ENCODE peak calls at places on chromosome 1, in five cellular contexts. S is BE2C, B is astrocyte of the spinal cord, D is IMR-90, V is lower lobe of right lung. Z is an unnamed sample.
A peak's percentile ranks its signal among the peaks of the same experiment; 100 is the strongest.

GRCh38 chr1:101964708-101965107 is 32.0 kb downstream of the OLFM3 start:
- DNase-seq in V (no peak), B (no peak), D (no peak), S (no peak), Z (no peak)

GRCh38 chr1:99748419-99748818 is 18.0 kb downstream of the FRRS1 start:
- DNase-seq in S (no peak), B (no peak), V (no peak), D (peak; percentile 32), Z (peak; percentile 36)

GRCh38 chr1:111334169-111334568 is 43.5 kb downstream of the CHIA start:
- DNase-seq in S (peak; percentile 15), B (peak; percentile 24), D (peak; percentile 49), V (no peak), Z (peak; percentile 69)

GRCh38 chr1:100786870-100787269 is 67.3 kb downstream of the VCAM1 start:
- DNase-seq in D (no peak), B (no peak), S (no peak), V (no peak), Z (no peak)

GRCh38 chr1:180594723-180595122 is 36.0 kb downstream of the OVAAL start:
- DNase-seq in V (no peak), B (no peak), D (no peak), S (peak; percentile 60), Z (peak; percentile 70)

GRCh38 chr1:215704089-215704860 is 137.2 kb downstream of the KCTD3 start:
- DNase-seq in D (peak; percentile 66), S (no peak), B (no peak), V (no peak), Z (peak; percentile 67)

GRCh38 chr1:21027805-21028204 is 148.9 kb downstream of the EIF4G3 start:
- DNase-seq in D (peak; percentile 37), S (no peak), B (no peak), V (no peak), Z (peak; percentile 10)

GRCh38 chr1:1892763-1893120 is 1.9 kb upstream of the GNB1 start:
- DNase-seq in V (no peak), S (no peak), D (no peak), B (no peak), Z (no peak)

GRCh38 chr1:41662656-41663437 is 178.4 kb upstream of the EDN2 start:
- DNase-seq in S (peak; percentile 58), B (peak; percentile 74), D (peak; percentile 84), V (peak; percentile 61), Z (peak; percentile 41)
- H3K4me3 ChIP-seq in S (peak overlapping the region; percentile 42), B (peak overlapping the region; percentile 59), D (peak overlapping the region; percentile 62), V (peak overlapping the region; percentile 51), Z (no peak overlapping the region)

GRCh38 chr1:75203415-75204277 is 69.5 kb downstream of the LHX8 start:
- DNase-seq in B (peak; percentile 52), S (peak; percentile 6), V (no peak), D (peak; percentile 47), Z (peak; percentile 62)
- TF ChIP-seq CTCF in B (peak; percentile 76), S (peak; percentile 64), V (peak; percentile 66), D (peak; percentile 82), Z (peak; percentile 75)

DNA sequence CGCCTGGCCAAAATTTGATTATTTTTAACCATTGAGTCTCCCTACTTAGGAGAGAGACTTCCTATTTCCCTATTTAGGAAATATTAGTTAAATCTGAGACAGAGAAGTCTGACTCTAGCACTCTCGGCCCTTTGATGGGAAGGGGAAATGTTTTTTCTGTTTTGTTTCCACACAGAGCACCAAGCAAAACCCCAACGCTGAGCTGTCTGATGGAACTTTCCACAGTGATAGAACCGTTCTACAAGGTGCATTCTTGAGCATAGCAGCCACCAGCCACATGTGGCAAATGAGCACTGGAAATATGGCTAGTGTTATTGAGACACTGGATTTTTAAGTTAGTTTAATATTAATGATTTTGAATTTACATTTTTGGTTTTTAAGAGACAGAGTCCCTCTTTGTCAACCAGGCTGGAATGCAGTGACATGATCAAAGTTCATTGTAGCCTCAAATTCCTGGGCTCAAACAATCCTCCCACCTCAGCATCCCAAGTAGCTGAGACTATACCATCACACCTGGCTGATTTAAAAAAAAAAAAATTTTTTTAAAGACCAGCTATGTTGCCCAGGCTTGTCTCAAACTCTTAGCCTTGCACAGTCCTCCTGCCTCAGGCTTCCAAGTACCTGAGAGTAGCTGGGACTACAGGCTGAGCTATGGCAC is 77.3 kb upstream of the GALNT2 start:
- DNase-seq in V (no peak), S (no peak), D (no peak), B (no peak), Z (no peak)
- H3K4me3 ChIP-seq in V (no peak overlapping the region), S (no peak overlapping the region), D (no peak overlapping the region), B (no peak overlapping the region), Z (no peak overlapping the region)

GRCh38 chr1:171220551-171221175 is 27.6 kb upstream of the FMO1 start:
- DNase-seq in S (no peak), B (peak; percentile 92), V (no peak), D (peak; percentile 44), Z (no peak)
- TF ChIP-seq CTCF in S (no peak), B (peak; percentile 12), V (no peak), D (no peak), Z (no peak)

GRCh38 chr1:173204693-173205092 is 2.4 kb downstream of the TNFSF4 start:
- DNase-seq in V (no peak), S (no peak), B (no peak), D (no peak), Z (no peak)

GRCh38 chr1:173208868-173209267 is 1.7 kb upstream of the TNFSF4 start:
- DNase-seq in B (no peak), S (no peak), D (no peak), V (no peak), Z (no peak)

GRCh38 chr1:173208146-173208545 is 1.0 kb upstream of the TNFSF4 start:
- DNase-seq in S (no peak), D (peak; percentile 40), B (no peak), V (no peak), Z (no peak)

GRCh38 chr1:173205146-173206051 is 1.7 kb downstream of the TNFSF4 start:
- DNase-seq in V (no peak), B (peak; percentile 55), D (peak; percentile 78), S (no peak), Z (peak; percentile 48)

DNA sequence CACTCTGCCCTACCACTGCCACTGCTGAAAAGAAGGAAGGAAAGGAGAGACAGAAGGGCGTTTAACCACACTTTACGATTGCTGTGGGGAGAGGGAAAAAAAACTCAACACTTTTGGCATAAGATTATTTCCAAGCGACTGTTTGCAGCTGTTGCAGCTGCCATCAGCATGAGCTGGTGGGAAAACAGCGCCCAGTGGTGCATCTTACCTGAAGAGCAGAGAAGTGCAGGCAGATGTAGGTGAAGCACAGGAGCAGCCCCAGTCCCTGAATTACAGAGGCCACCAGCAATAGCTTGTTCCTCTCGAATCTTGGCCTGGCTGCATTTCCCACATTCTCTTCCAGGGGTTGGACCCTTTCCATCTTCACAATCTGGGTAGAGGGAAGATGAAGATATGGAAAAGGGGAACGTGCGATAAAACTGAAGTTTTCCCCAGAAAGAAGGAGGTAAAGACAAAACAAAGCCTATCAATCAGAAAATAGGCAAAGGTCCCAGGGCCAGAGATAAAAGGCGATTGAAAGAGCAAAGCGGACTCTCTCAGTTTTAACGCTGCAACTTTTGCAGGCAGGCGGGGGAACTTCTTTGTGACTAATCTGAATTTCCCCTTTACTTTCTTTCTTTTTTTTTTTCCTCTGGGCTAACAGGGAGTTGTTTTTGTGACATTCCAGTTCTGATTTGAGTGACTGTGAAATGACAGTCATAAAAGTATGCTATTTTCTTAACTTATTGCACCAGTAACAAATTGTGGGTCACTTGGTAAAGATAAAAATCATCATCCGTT is at the start of gene TNFSF4:
- DNase-seq in B (no peak), D (peak; percentile 43), V (no peak), S (no peak), Z (no peak)
- H3K4me3 ChIP-seq in B (no peak within 1 kb of the TSS), D (peak within 1 kb of the TSS; percentile 29), V (peak within 1 kb of the TSS; percentile 15), S (no peak within 1 kb of the TSS), Z (no peak within 1 kb of the TSS)

GRCh38 chr1:30886710-30887428 is 21.7 kb downstream of the SDC3 start:
- DNase-seq in B (no peak), S (no peak), D (no peak), V (no peak), Z (no peak)

GRCh38 chr1:30883389-30884172 is 25.0 kb downstream of the SDC3 start:
- DNase-seq in V (no peak), B (no peak), D (no peak), S (no peak), Z (no peak)

GRCh38 chr1:30887485-30888315 is 20.9 kb downstream of the SDC3 start:
- DNase-seq in V (no peak), S (no peak), D (peak; percentile 73), B (peak; percentile 21), Z (peak; percentile 20)

GRCh38 chr1:30884723-30885122 is 23.8 kb downstream of the SDC3 start:
- DNase-seq in D (no peak), V (no peak), B (no peak), S (no peak), Z (no peak)

GRCh38 chr1:30885580-30886513 is 22.7 kb downstream of the SDC3 start:
- DNase-seq in D (no peak), B (no peak), S (no peak), V (no peak), Z (no peak)
- TF ChIP-seq CTCF in D (no peak), B (no peak), S (no peak), V (no peak), Z (no peak)

GRCh38 chr1:94236021-94236491 is 1.3 kb downstream of the ARHGAP29 start:
- DNase-seq in S (no peak), D (peak; percentile 8), V (no peak), B (peak; percentile 47), Z (no peak)

GRCh38 chr1:94236630-94237290 is 624 bp downstream of the ARHGAP29 start:
- DNase-seq in D (peak; percentile 50), B (peak; percentile 57), V (no peak), S (peak; percentile 20), Z (peak; percentile 68)

GRCh38 chr1:94237291-94238226 is at the start of gene ARHGAP29:
- DNase-seq in D (peak; percentile 50), B (peak; percentile 78), S (peak; percentile 89), V (peak; percentile 89), Z (peak; percentile 92)

GRCh38 chr1:94235189-94236020 is 2.0 kb downstream of the ARHGAP29 start:
- DNase-seq in B (peak; percentile 52), D (no peak), V (no peak), S (no peak), Z (no peak)

DNA sequence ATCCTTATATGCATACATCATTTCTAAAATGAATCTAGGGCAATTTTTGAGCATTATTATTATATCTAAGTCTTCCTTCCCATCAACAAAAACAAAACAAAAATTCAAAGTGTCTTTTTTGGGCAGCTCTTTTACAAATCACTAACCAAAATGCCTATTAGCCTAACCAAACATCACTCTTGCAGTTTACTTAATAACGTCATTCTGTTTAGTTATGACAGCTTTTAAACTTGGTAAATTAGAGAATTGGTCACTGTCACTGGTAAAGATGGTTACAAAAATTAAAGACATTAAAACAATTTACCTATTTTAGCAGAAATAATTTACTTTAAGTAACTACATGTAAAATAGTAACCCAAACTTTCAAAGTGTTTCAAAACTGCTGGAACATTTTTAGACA is 2.8 kb downstream of the ARHGAP29 start:
- DNase-seq in S (no peak), V (no peak), B (no peak), D (no peak), Z (no peak)
- H3K4me3 ChIP-seq in S (no peak overlapping the region), V (peak overlapping the region; percentile 74), B (peak overlapping the region; percentile 96), D (no peak overlapping the region), Z (no peak overlapping the region)

DNA sequence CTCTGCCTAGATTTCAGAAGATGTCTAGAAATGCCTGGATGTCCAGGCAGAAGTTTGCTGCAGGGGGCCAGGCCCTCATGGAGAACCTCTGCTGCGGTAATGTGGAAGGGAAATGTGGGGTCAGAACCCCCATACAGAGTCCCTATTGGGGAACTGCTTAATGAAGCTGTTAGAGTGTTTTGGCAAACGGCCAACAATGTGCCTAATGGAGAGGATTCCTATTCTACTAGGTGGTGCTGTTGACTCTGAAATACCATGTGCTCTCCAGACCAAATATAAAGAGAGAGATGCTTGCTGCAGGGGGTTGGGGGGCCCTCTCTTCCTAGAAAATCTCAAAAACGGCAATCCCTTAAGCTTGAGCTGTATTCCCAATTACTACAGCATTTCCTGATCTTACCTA is 57.1 kb upstream of the DR1 start:
- DNase-seq in V (no peak), S (peak; percentile 4), D (no peak), B (no peak), Z (peak; percentile 21)
- TF ChIP-seq CTCF in V (no peak), S (no peak), D (no peak), B (no peak), Z (no peak)

Z was measured in epithelial cell of esophagus.